ENCODE peak calls at places on chromosome 11, in five cellular contexts. U is GM23248, G is HCT116, O is OCI-LY7, I is SK-N-SH. K is an unnamed sample. For H3K79me2, the result is how much of the 10 kb centered on the place peaks cover.

GRCh38 chr11:17791144-17791543 is 56.6 kb downstream of the KCNC1 start:
- DNase-seq in U (no peak), G (no peak), O (no peak), I (no peak), K (no peak)

GRCh38 chr11:131624526-131624925 is 254.1 kb downstream of the NTM start:
- DNase-seq in U (peak), G (no peak), O (no peak), I (no peak), K (no peak)

GRCh38 chr11:13152736-13153541 is 124.7 kb upstream of the BMAL1 start:
- DNase-seq in U (peak), G (no peak), O (no peak), I (no peak), K (peak)

GRCh38 chr11:62449451-62449851 is 30.6 kb downstream of the SCGB1A1 start:
- DNase-seq in U (peak), G (no peak), O (no peak), I (no peak), K (no peak)

GRCh38 chr11:40054631-40055030 is 1404.8 kb downstream of the LRRC4C start:
- DNase-seq in U (no peak), G (no peak), O (no peak), I (no peak), K (no peak)

GRCh38 chr11:58276151-58276550 is 8.1 kb upstream of the OR10W1 start:
- DNase-seq in U (peak), G (no peak), O (no peak), I (no peak), K (no peak)

GRCh38 chr11:133745791-133746190 is 99.5 kb downstream of the SPATA19 start:
- DNase-seq in U (no peak), G (no peak), O (no peak), I (no peak), K (no peak)

GRCh38 chr11:17502630-17503029 is 26.0 kb upstream of the ABCC8 start:
- DNase-seq in U (no peak), G (no peak), O (no peak), I (no peak), K (no peak)

GRCh38 chr11:69912911-69913451 is 93.8 kb upstream of the FGF3 start:
- DNase-seq in U (peak), G (no peak), O (peak), I (peak), K (peak)

GRCh38 chr11:108551653-108552462 is 41.7 kb downstream of the EXPH5 start:
- DNase-seq in U (peak), G (peak), O (no peak), I (no peak), K (peak)

GRCh38 chr11:131695889-131696429 is 325.5 kb downstream of the NTM start:
- DNase-seq in U (no peak), G (no peak), O (no peak), I (no peak), K (no peak)

GRCh38 chr11:61718613-61719302 is 33.7 kb upstream of the MYRF start:
- DNase-seq in U (peak), G (no peak), O (no peak), I (peak), K (peak)

GRCh38 chr11:12813371-12814225 is 139.4 kb downstream of the TEAD1 start:
- DNase-seq in U (peak), G (no peak), O (no peak), I (no peak), K (no peak)

GRCh38 chr11:102047305-102047924 is at the start of gene CFAP300:
- DNase-seq in U (peak), G (no peak), O (peak), I (peak), K (peak)

GRCh38 chr11:105589346-105589745 is 20.5 kb upstream of the GRIA4 start:
- DNase-seq in U (no peak), G (no peak), O (no peak), I (no peak), K (no peak)

GRCh38 chr11:21301981-21302380 is 632.6 kb downstream of the NELL1 start:
- DNase-seq in U (no peak), G (no peak), O (no peak), I (no peak), K (no peak)

GRCh38 chr11:6204708-6205107 is 649 bp upstream of the C11orf42 start:
- DNase-seq in U (no peak), G (no peak), O (no peak), I (no peak), K (no peak)

GRCh38 chr11:61996933-61997332 is 29.5 kb upstream of the FTH1 start:
- DNase-seq in U (no peak), G (no peak), O (no peak), I (no peak), K (peak)

GRCh38 chr11:105466582-105467228 is 143.2 kb upstream of the GRIA4 start:
- DNase-seq in U (peak), G (peak), O (no peak), I (no peak), K (no peak)

GRCh38 chr11:16406226-16406625 is 49.9 kb upstream of the SOX6 start:
- DNase-seq in U (no peak), G (no peak), O (no peak), I (no peak), K (no peak)

GRCh38 chr11:83272627-83273026 is 13.5 kb downstream of the CCDC90B start:
- DNase-seq in U (peak), G (no peak), O (no peak), I (no peak), K (no peak)

GRCh38 chr11:34874202-34874601 is 42.0 kb downstream of the APIP start:
- DNase-seq in U (no peak), G (no peak), O (no peak), I (no peak), K (no peak)

GRCh38 chr11:34865261-34865660 is 50.9 kb downstream of the APIP start:
- DNase-seq in U (peak), G (no peak), O (no peak), I (no peak), K (no peak)

GRCh38 chr11:34870548-34871209 is 45.5 kb downstream of the APIP start:
- DNase-seq in U (no peak), G (no peak), O (no peak), I (no peak), K (no peak)

GRCh38 chr11:34866375-34866774 is 49.8 kb downstream of the APIP start:
- DNase-seq in U (peak), G (no peak), O (no peak), I (no peak), K (no peak)

DNA sequence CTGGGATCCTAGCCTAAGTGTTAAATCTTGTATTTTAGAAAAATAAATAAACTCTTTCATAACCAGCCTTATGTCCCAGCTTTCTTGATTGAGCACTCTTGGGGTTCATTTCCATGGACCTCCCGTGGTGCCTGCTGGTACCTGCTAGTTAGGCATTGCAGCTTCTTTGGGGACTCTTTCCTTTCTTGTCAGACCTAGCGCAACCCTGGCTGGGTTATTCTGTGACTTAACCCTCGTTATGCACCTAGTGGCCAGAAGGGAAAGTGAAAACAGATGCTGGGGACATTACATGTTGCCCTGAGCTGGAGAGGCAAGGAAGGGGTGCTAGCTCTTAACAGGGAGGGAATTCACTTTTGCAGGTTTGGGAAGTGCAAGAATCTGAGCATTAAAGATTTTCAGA is 46.8 kb downstream of the APIP start:
- DNase-seq in U (no peak), G (no peak), O (no peak), I (peak), K (peak)
- TF ChIP-seq EZH2phosphoT487 in U (no peak), G (no peak), O (no peak), I (no peak), K (no peak)

GRCh38 chr11:19975414-19975990 is 184.8 kb downstream of the DBX1 start:
- DNase-seq in U (no peak), G (no peak), O (no peak), I (no peak), K (no peak)

GRCh38 chr11:19978668-19979518 is 181.4 kb downstream of the DBX1 start:
- DNase-seq in U (peak), G (peak), O (no peak), I (no peak), K (no peak)

GRCh38 chr11:19977941-19978340 is 182.3 kb downstream of the DBX1 start:
- DNase-seq in U (no peak), G (no peak), O (no peak), I (no peak), K (no peak)

GRCh38 chr11:19974886-19975285 is 185.4 kb downstream of the DBX1 start:
- DNase-seq in U (no peak), G (no peak), O (no peak), I (no peak), K (no peak)

DNA sequence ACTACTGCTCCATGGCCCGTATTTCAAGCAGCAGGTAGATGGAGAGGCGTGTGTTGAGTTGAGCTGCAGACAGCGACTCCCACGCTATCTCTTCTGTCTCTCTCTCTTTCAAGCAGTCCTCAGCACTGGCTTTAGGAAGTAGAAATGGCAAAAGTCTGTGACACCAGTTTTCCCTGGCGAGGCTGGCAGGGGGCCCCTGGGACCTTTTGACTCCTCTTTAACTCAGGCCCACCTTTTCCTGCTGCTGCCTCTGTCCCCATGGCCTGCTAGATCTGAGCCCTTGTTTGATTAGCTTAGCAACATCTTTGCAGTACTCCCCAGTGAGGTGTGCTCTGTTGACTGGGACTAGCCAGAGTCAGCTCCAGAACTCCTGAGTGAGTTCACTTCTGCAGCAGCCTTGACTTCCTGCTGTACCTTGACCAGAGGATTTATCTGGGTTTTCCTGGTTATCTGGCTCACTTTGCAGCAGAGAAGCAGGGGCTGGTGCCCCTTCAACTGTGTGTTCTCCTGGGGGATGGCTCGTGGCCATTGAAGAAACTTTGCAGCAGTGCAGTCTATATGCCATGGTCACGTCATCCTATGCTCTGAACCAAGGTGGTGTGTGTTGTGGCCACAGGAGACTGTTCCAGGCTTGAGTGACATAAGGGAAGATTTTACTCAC is 183.9 kb downstream of the DBX1 start:
- DNase-seq in U (no peak), G (no peak), O (no peak), I (no peak), K (no peak)
- H3K4me3 ChIP-seq in U (no peak), G (no peak), O (no peak), I (no peak), K (no peak)

GRCh38 chr11:65422104-65422632 is 430 bp upstream of the NEAT1 start:
- DNase-seq in U (peak), G (peak), O (peak), I (peak), K (peak)
- H3K79me2 ChIP-seq in U (half or more), G (under half), O (half or more), I (half or more), K (half or more)

GRCh38 chr11:2794947-2795346 is 90.6 kb downstream of the CDKN1C start:
- DNase-seq in U (no peak), G (no peak), O (no peak), I (no peak), K (no peak)
- TF ChIP-seq EZH2phosphoT487 in U (no peak), G (no peak), O (no peak), I (no peak), K (no peak)

GRCh38 chr11:120510406-120511115 is 987 bp upstream of the GRIK4 start:
- DNase-seq in U (no peak), G (no peak), O (no peak), I (peak), K (no peak)

GRCh38 chr11:120512727-120513435 is 1.3 kb downstream of the GRIK4 start:
- DNase-seq in U (no peak), G (no peak), O (no peak), I (peak), K (no peak)

GRCh38 chr11:120509346-120510053 is 2.0 kb upstream of the GRIK4 start:
- DNase-seq in U (peak), G (no peak), O (no peak), I (no peak), K (no peak)

GRCh38 chr11:120511804-120512726 is 517 bp downstream of the GRIK4 start:
- DNase-seq in U (no peak), G (no peak), O (no peak), I (peak), K (peak)

DNA sequence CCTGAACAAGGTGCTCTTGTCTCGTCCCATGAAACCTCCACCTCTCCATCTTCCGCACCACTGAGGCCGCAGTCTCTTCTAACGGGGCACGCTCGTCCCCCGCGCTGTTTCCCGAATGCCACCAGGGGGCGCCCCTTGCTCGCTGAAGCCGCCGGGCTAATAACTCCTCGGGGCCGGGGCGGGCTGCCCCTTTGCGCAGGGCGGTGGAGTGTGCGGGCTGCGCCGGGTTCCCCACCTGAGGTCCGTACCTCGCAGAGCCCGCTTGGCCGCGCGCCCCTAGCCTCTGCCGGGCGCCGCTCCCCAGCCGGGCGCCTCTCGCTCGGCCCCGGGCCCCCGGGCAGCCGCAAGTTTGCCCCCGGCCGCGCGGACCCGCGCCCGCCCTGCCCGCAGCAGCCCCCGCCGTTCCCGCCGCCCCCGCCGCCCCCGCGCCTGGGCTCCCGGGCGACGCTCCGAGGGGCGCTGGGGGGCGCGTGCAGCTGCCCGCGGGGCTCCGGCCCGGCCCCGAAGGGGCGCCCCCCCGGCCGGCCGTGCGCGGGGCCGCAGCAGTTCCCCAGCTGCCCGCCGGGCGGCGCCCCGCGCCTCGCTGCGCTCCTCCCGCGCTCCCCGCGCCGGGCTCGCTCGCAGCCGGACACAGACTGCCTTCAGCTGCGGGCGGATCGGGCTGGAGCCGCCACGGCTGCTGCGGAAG is at the start of gene GRIK4:
- DNase-seq in U (peak), G (peak), O (peak), I (peak), K (peak)
- H3K4me3 ChIP-seq in U (peak), G (peak), O (no peak), I (peak), K (peak)

DNA sequence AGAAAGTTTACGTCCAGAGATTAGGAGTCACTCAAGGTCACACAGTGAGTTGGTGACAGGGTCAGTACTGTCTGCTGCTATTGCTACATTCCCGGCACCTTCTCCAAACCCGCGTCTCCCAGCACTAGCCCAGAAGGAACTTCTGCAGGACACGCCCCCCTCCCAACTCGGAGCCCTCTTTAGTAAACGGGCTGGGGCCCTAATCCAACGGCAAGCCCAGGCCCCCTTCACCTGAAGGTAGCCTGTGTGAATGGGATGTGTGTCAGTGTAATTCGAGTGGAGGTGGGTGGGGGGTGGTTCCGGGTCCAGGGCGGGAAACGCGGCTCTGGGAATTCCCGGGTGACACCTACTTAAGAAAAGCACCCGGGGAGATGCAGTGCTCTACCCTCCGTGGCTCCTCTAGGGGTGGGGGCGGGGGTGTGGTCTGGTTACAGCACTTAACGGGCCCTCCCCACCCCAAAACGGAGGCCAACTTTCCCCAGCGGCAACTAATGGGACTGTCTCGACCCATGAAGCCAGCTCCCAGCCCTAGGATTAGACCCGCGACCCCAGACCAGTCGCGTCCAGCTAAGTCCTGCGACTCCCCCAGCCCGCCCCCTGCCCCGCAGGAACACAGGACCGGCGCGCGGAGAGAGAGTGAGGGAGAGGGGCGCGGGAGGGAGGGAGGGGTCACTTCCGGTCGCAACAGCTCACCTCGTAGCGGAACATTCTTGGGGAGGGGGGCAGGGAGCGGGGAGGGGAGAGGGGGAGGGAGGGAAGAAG is 468 bp downstream of the PATL1 start:
- DNase-seq in U (peak), G (no peak), O (no peak), I (no peak), K (peak)
- H3K79me2 ChIP-seq in U (half or more), G (half or more), O (under half), I (half or more), K (under half)

DNA sequence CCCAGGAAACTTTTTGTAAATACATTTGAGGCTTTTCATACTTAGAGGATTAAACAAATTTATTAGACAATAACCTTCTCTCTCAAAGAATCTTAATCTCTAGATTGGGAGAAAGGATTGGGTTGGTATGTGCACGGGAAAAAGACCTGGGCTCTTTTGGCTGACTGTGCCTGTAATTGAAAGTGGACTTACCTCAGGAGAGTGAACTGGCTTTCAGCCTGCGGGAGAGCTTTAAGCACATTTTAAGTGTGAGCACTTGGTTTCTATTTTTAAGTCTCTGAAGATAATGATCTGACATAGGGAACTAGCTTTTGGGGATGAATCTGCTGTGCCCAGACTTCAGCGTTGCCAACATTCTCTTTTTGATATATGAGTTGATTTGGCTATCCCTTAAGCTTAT is 35.8 kb downstream of the UVRAG start:
- DNase-seq in U (peak), G (no peak), O (no peak), I (no peak), K (peak)
- TF ChIP-seq EZH2phosphoT487 in U (no peak), G (no peak), O (no peak), I (no peak), K (no peak)

DNA sequence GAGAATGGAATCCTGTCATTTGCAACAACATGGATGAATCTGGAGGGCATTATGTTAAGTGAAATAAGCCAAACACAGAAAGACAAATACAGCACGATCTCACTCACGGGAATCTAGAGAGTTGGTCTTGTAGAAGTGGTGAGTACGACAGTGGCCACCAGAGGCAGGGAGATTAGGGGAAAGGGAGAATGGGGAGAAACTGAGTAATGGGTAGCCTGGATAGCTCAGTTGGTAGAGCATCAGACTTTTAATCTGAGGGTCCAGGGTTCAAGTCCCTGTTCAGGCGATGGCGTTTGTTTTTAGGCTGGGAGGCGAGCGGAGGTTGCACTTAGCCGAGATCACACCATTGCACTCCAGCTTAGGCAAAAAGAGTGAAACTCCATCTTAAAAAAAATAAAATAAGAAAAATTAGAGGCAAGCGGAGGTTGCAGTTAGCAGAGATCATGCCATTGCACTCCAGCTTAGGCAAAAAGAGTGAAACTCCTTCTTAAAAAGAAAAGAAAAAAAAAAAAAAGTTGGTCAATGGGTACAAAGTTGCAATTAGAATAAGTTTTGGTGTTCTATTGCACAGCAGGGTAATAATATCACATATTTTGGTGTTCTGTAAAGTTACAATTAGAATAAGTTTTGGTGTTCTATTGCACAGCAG is 95.7 kb upstream of the UBASH3B start:
- DNase-seq in U (no peak), G (peak), O (no peak), I (no peak), K (peak)
- H3K4me3 ChIP-seq in U (no peak), G (peak), O (no peak), I (no peak), K (peak)

GRCh38 chr11:129769059-129769458 is 46.6 kb upstream of the TMEM45B start:
- DNase-seq in U (no peak), G (no peak), O (no peak), I (no peak), K (no peak)
- H3K79me2 ChIP-seq in U (under half), G (under half), O (under half), I (under half), K (under half)